ENCODE peak calls at places on chromosomes 11 and 22, in six cellular contexts. E is Peyer's patch, X is chondrocyte, F is neural progenitor cell, W is neural crest cell, A is cardiac muscle cell. C is an unnamed sample.

GRCh38 chr22:27450448-27450847 is 351.1 kb downstream of the MN1 start:
- DNase-seq in E (no peak), X (no peak), F (no peak), W (no peak), A (no peak), C (no peak)

GRCh38 chr11:128061321-128061871 is 526.0 kb downstream of the ETS1 start:
- DNase-seq in E (no peak), X (no peak), F (no peak), W (no peak), A (no peak), C (no peak)

GRCh38 chr22:30665786-30666185 is 1.9 kb downstream of the DUSP18 start:
- DNase-seq in E (no peak), X (no peak), F (no peak), W (no peak), A (no peak), C (no peak)

GRCh38 chr11:16403851-16404250 is 47.5 kb upstream of the SOX6 start:
- DNase-seq in E (no peak), X (no peak), F (no peak), W (no peak), A (no peak), C (no peak)

GRCh38 chr22:38423512-38424503 is 31.2 kb downstream of the KCNJ4 start:
- DNase-seq in E (peak), X (no peak), F (no peak), W (no peak), A (no peak), C (no peak)

GRCh38 chr11:64923944-64924909 is at the start of gene PPP2R5B:
- DNase-seq in E (peak), X (no peak), F (peak), W (peak), A (peak), C (peak)

GRCh38 chr11:18617688-18618340 is 16.3 kb downstream of the SPTY2D1 start:
- DNase-seq in E (no peak), X (no peak), F (no peak), W (no peak), A (no peak), C (no peak)

GRCh38 chr11:111457731-111458368 is 54.3 kb downstream of the BTG4 start:
- DNase-seq in E (no peak), X (no peak), F (no peak), W (no peak), A (no peak), C (no peak)

GRCh38 chr11:66289548-66290331 is 797 bp upstream of the YIF1A start:
- DNase-seq in E (peak), X (no peak), F (peak), W (peak), A (peak), C (no peak)

GRCh38 chr11:33690290-33691050 is 10.2 kb downstream of the C11orf91 start:
- DNase-seq in E (peak), X (no peak), F (no peak), W (no peak), A (no peak), C (no peak)

GRCh38 chr11:96000064-96000463 is 76.2 kb upstream of the MTMR2 start:
- DNase-seq in E (no peak), X (no peak), F (no peak), W (no peak), A (no peak), C (no peak)

GRCh38 chr11:95566151-95566670 is 223.4 kb downstream of the FAM76B start:
- DNase-seq in E (no peak), X (no peak), F (no peak), W (no peak), A (no peak), C (no peak)

GRCh38 chr11:4103269-4103668 is 8.7 kb downstream of the RRM1 start:
- DNase-seq in E (no peak), X (no peak), F (no peak), W (no peak), A (no peak), C (no peak)

GRCh38 chr11:60872952-60873524 is 5.7 kb downstream of the ZP1 start:
- DNase-seq in E (peak), X (peak), F (peak), W (no peak), A (no peak), C (no peak)

GRCh38 chr11:86940122-86940777 is 14.9 kb downstream of the FZD4 start:
- DNase-seq in E (no peak), X (no peak), F (no peak), W (no peak), A (peak), C (no peak)
- TF ChIP-seq CTCF in E (no peak), X (peak), F (no peak), W (no peak), A (peak), C (no peak)

GRCh38 chr11:61905801-61906521 is 11.4 kb downstream of the RAB3IL1 start:
- DNase-seq in E (no peak), X (no peak), F (no peak), W (no peak), A (no peak), C (no peak)

GRCh38 chr11:61903845-61904244 is 12.5 kb upstream of the FADS3 start:
- DNase-seq in E (no peak), X (no peak), F (no peak), W (no peak), A (no peak), C (no peak)

GRCh38 chr11:61905067-61905696 is 12.2 kb downstream of the RAB3IL1 start:
- DNase-seq in E (no peak), X (no peak), F (no peak), W (no peak), A (no peak), C (no peak)

GRCh38 chr11:61906522-61906909 is 10.8 kb downstream of the RAB3IL1 start:
- DNase-seq in E (no peak), X (no peak), F (no peak), W (no peak), A (no peak), C (no peak)

GRCh38 chr11:61904539-61905048 is 12.8 kb downstream of the RAB3IL1 start:
- DNase-seq in E (no peak), X (no peak), F (peak), W (no peak), A (peak), C (no peak)
- TF ChIP-seq CTCF in E (no peak), X (no peak), F (no peak), W (no peak), A (no peak), C (no peak)

GRCh38 chr11:41201156-41201555 is 258.3 kb downstream of the LRRC4C start:
- DNase-seq in E (no peak), X (no peak), F (peak), W (peak), A (peak), C (no peak)
- TF ChIP-seq CTCF in E (no peak), X (peak), F (peak), W (peak), A (peak), C (peak)

DNA sequence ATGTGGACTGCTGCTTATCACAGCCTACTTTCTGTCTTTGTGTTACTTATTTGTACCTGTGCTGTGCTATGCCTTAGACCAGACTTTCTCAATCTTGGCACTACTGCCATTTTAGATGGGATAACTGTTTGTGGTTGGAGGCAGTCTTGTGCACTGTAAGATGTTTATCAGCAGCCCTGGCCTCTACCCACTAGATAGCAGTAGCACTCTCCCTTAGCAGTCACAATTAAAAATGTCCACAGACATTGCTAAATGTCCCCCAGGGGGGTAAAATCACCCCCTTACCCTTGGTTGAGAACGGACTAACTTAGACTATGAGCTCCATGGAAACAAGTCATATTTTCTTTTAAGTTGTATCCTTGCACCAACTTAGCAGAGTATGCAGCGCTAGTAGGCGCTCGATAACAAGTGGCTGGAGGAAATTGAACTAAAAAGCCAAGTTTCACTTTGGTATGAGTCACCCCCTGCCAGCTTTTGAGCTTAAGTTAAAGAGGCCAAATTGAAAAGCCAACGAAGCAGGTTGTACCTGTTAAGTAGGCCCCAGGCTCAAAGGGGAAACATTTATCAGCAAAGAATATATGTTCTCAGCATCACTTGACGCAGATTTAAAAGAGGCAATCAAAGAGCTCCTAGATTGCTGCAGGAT is 304.8 kb upstream of the SORL1-AS1 start:
- DNase-seq in E (no peak), X (no peak), F (no peak), W (no peak), A (no peak), C (no peak)
- TF ChIP-seq CTCF in E (no peak), X (no peak), F (no peak), W (no peak), A (no peak), C (no peak)